ENCODE peak calls at places on chromosomes 7 and 10, in seven cellular contexts. Q is foreskin keratinocyte, P is PC-9, U is psoas muscle, K is AG04450, I is tibial nerve, X is upper lobe of right lung. J is an unnamed sample.

GRCh38 chr7:137946015-137946414 is 55.9 kb downstream of the CREB3L2 start:
- DNase-seq in Q (no peak), P (no peak), U (no peak), K (no peak), I (no peak), X (no peak), J (no peak)

GRCh38 chr10:70478191-70479160 is at the start of gene PALD1:
- DNase-seq in Q (no peak), P (peak; percentile 53), U (peak; percentile 72), K (no peak), I (peak; percentile 37), X (peak; percentile 82), J (no peak)

GRCh38 chr7:11434371-11434770 is 397.6 kb downstream of the THSD7A start:
- DNase-seq in Q (no peak), P (no peak), U (no peak), K (no peak), I (no peak), X (no peak), J (no peak)

GRCh38 chr10:104284783-104285182 is 15.8 kb downstream of the GSTO2 start:
- DNase-seq in Q (no peak), P (no peak), U (no peak), K (no peak), I (no peak), X (no peak), J (no peak)

GRCh38 chr10:8402469-8403074 is 348.1 kb downstream of the GATA3 start:
- DNase-seq in Q (no peak), P (no peak), U (no peak), K (no peak), I (no peak), X (no peak), J (no peak)

GRCh38 chr10:95509281-95509680 is 51.9 kb downstream of the SORBS1 start:
- DNase-seq in Q (no peak), P (no peak), U (no peak), K (no peak), I (no peak), X (no peak), J (no peak)

GRCh38 chr10:63114031-63114814 is 18.9 kb upstream of the NRBF2 start:
- DNase-seq in Q (peak; percentile 45), P (peak; percentile 46), U (peak; percentile 72), K (peak; percentile 76), I (peak; percentile 77), X (no peak), J (peak; percentile 87)

GRCh38 chr7:21524680-21525079 is 18.2 kb upstream of the DNAH11 start:
- DNase-seq in Q (no peak), P (no peak), U (no peak), K (no peak), I (no peak), X (no peak), J (no peak)

GRCh38 chr10:30553625-30554442 is 75.7 kb downstream of the LYZL2 start:
- DNase-seq in Q (no peak), P (no peak), U (peak; percentile 67), K (no peak), I (peak; percentile 71), X (peak; percentile 77), J (no peak)

GRCh38 chr7:41943098-41943577 is 240.2 kb upstream of the INHBA start:
- DNase-seq in Q (peak; percentile 58), P (peak; percentile 54), U (peak; percentile 79), K (peak; percentile 52), I (peak; percentile 77), X (peak; percentile 90), J (peak; percentile 63)

GRCh38 chr7:79199961-79200360 is 253.5 kb downstream of the MAGI2 start:
- DNase-seq in Q (peak; percentile 14), P (no peak), U (no peak), K (peak; percentile 29), I (no peak), X (no peak), J (no peak)

GRCh38 chr10:76444034-76444800 is 1012.8 kb downstream of the LRMDA start:
- DNase-seq in Q (peak; percentile 9), P (peak; percentile 40), U (peak; percentile 22), K (no peak), I (no peak), X (no peak), J (no peak)

GRCh38 chr7:73537051-73537450 is 15.0 kb upstream of the BAZ1B start:
- DNase-seq in Q (no peak), P (no peak), U (no peak), K (no peak), I (no peak), X (no peak), J (no peak)

GRCh38 chr10:16686081-16686902 is 130.9 kb downstream of the RSU1 start:
- DNase-seq in Q (no peak), P (no peak), U (no peak), K (no peak), I (no peak), X (no peak), J (no peak)

GRCh38 chr7:136956232-136956631 is 87.8 kb downstream of the CHRM2 start:
- DNase-seq in Q (no peak), P (no peak), U (no peak), K (peak; percentile 42), I (no peak), X (no peak), J (no peak)

GRCh38 chr7:20785211-20786048 is 1.3 kb downstream of the SP8 start:
- DNase-seq in Q (no peak), P (no peak), U (no peak), K (no peak), I (no peak), X (no peak), J (peak; percentile 48)

GRCh38 chr10:103832806-103833205 is 22.6 kb downstream of the SH3PXD2A start:
- DNase-seq in Q (no peak), P (no peak), U (no peak), K (no peak), I (no peak), X (no peak), J (no peak)

GRCh38 chr7:44080686-44081265 is 1.6 kb downstream of the POLM start:
- DNase-seq in Q (no peak), P (no peak), U (peak; percentile 20), K (no peak), I (no peak), X (no peak), J (no peak)
- H3K27ac ChIP-seq in Q (no peak overlapping the region), P (peak overlapping the region; percentile 61), U (peak overlapping the region; percentile 83), K (peak overlapping the region; percentile 21), I (peak overlapping the region; percentile 94), X (no peak overlapping the region), J (no peak overlapping the region)

GRCh38 chr7:2475678-2476015 is 551 bp downstream of the GRIFIN start:
- DNase-seq in Q (no peak), P (no peak), U (no peak), K (no peak), I (no peak), X (peak; percentile 62), J (no peak)

GRCh38 chr7:2473496-2474180 is 2.6 kb downstream of the GRIFIN start:
- DNase-seq in Q (no peak), P (no peak), U (no peak), K (no peak), I (no peak), X (no peak), J (no peak)

GRCh38 chr7:2474813-2475677 is 1.2 kb downstream of the GRIFIN start:
- DNase-seq in Q (no peak), P (no peak), U (no peak), K (no peak), I (no peak), X (peak; percentile 61), J (no peak)

GRCh38 chr7:2472744-2473143 is 3.5 kb downstream of the GRIFIN start:
- DNase-seq in Q (no peak), P (no peak), U (no peak), K (no peak), I (no peak), X (no peak), J (no peak)

DNA sequence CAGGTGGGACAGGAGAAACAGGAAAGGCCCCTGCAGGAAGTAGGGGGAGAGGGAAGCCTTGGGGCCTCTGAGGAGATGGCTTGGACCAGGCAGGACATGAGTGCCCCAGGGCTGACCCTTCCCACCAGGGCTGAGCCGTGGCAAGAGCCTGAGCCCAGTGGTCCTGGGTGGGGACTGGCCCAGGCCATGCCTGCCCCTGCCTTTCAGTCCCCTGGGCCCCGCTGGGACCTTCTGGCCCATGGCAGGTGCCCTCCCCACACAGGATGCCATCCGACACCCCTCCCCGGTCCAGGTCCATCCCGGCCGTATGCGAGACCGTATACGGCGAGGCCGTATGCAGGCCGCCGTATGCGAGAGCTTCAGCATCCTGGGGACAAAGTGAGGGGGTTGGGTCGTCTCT is 2.0 kb downstream of the GRIFIN start:
- DNase-seq in Q (no peak), P (no peak), U (no peak), K (no peak), I (no peak), X (no peak), J (no peak)
- TF ChIP-seq CTCF in Q (no peak), P (no peak), U (no peak), K (no peak), I (no peak), X (no peak), J (no peak)

DNA sequence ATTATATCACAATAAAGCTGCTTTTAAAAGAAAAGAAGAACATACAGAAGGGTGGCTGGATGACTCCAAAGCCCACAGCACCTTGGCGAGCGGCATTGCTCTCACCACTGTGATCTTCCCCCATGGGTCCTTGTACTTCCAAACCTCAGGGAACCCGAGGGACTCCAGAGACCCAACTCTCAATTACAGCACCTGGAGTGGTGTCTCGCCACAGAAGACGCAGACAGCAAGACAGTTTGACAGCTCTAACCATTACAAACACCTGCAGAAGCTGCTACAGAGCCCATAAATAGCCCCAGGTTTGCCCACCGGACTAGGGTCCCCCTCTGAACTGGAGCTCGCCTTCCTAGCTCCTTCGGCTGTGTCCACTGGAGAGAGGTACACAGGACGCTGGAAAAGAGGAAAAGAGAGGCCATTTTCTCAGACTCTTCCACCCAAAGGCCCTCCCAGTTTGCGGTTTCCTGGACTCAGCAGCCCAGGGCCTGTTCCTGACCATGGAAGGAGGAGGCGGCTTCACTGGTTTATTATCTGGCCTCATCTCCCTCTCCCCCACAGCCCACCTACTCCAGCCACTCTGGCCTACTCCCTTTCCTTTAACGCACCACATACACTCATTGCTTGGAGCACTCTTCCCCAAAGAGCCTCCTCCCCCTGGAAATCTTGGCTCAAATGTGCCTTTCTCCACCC is 1.9 kb downstream of the PIK3AP1 start:
- DNase-seq in Q (no peak), P (no peak), U (no peak), K (no peak), I (no peak), X (no peak), J (no peak)
- H3K27ac ChIP-seq in Q (no peak overlapping the region), P (no peak overlapping the region), U (no peak overlapping the region), K (no peak overlapping the region), I (no peak overlapping the region), X (no peak overlapping the region), J (no peak overlapping the region)

GRCh38 chr10:77686096-77686495 is 48.5 kb upstream of the KCNMA1 start:
- DNase-seq in Q (no peak), P (no peak), U (no peak), K (no peak), I (no peak), X (no peak), J (no peak)

GRCh38 chr10:77687621-77688020 is 50.0 kb upstream of the KCNMA1 start:
- DNase-seq in Q (no peak), P (no peak), U (no peak), K (no peak), I (no peak), X (no peak), J (no peak)

GRCh38 chr10:77682408-77683087 is 44.9 kb upstream of the KCNMA1 start:
- DNase-seq in Q (no peak), P (no peak), U (no peak), K (no peak), I (no peak), X (no peak), J (no peak)

GRCh38 chr10:77687018-77687417 is 49.4 kb upstream of the KCNMA1 start:
- DNase-seq in Q (no peak), P (no peak), U (no peak), K (no peak), I (no peak), X (no peak), J (no peak)

GRCh38 chr10:77685494-77685893 is 47.9 kb upstream of the KCNMA1 start:
- DNase-seq in Q (no peak), P (no peak), U (no peak), K (no peak), I (no peak), X (no peak), J (no peak)
- TF ChIP-seq CTCF in Q (no peak), P (no peak), U (no peak), K (peak; percentile 16), I (no peak), X (no peak), J (no peak)